ENCODE peak calls at places on chromosomes 6 and 20, in four cellular contexts. T is cardiac muscle cell, B is fibroblast of lung, D is SJSA1. V is an unnamed sample. For H3K36me3, the result is how much of the 10 kb centered on the place peaks cover.

GRCh38 chr6:45495404-45496084 is 117.8 kb upstream of the SUPT3H start:
- DNase-seq in T (no peak), B (no peak), D (no peak), V (no peak)

GRCh38 chr6:107540465-107540857 is 50.5 kb downstream of the SOBP start:
- DNase-seq in T (no peak), B (no peak), D (no peak), V (no peak)

GRCh38 chr6:157229733-157230132 is 93.6 kb downstream of the TMEM242 start:
- DNase-seq in T (no peak), B (no peak), D (no peak), V (no peak)

GRCh38 chr6:53464942-53465460 is 79.9 kb downstream of the GCLC start:
- DNase-seq in T (peak), B (peak), D (no peak), V (no peak)

GRCh38 chr6:142444800-142445405 is 143.1 kb downstream of the ADGRG6 start:
- DNase-seq in T (no peak), B (peak), D (no peak), V (no peak)

GRCh38 chr6:42820509-42821340 is 38.9 kb downstream of the BICRAL start:
- DNase-seq in T (no peak), B (peak), D (no peak), V (no peak)

GRCh38 chr20:1663917-1664316 is 6.3 kb upstream of the SIRPG start:
- DNase-seq in T (no peak), B (no peak), D (no peak), V (no peak)

GRCh38 chr6:41546475-41546865 is 289 bp downstream of the FOXP4 start:
- DNase-seq in T (no peak), B (peak), D (no peak), V (no peak)

GRCh38 chr20:57654998-57655811 is 35.0 kb upstream of the ZBP1 start:
- DNase-seq in T (no peak), B (no peak), D (peak), V (no peak)

GRCh38 chr6:3432416-3432815 is 24.4 kb downstream of the SLC22A23 start:
- DNase-seq in T (no peak), B (no peak), D (no peak), V (no peak)

GRCh38 chr6:45092135-45092534 is 236.0 kb upstream of the RUNX2 start:
- DNase-seq in T (no peak), B (no peak), D (no peak), V (no peak)

DNA sequence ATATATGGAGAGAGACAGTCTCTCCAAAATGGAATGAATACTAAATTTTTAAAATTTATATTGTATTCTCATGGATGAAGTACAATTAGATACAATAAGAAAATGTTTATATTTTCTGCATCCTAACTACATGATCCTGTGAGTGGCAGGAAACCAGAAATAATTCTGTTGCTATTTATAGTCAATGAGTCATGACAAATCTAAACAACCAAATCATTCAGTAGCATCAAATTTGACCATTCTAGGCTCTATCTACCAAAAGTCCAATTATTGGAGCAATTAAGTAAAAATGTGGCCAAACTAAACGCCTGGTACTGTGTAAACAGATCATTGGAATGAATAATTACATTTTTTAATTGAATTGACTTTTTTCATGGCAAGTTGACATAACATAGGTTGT is 959.8 kb downstream of the EPHA7 start:
- DNase-seq in T (no peak), B (peak), D (no peak), V (no peak)
- H3K4me3 ChIP-seq in T (no peak), B (no peak), D (no peak), V (no peak)

GRCh38 chr6:34463299-34463698 is 2.6 kb upstream of the PACSIN1 start:
- DNase-seq in T (no peak), B (no peak), D (no peak), V (no peak)
- H3K36me3 ChIP-seq in T (under half), B (under half), D (under half), V (under half)

GRCh38 chr6:113377362-113377942 is 479.7 kb upstream of the MARCKS start:
- DNase-seq in T (no peak), B (no peak), D (no peak), V (no peak)

GRCh38 chr6:113380591-113380990 is 476.6 kb upstream of the MARCKS start:
- DNase-seq in T (no peak), B (no peak), D (no peak), V (no peak)

GRCh38 chr6:113376847-113377165 is 480.3 kb upstream of the MARCKS start:
- DNase-seq in T (no peak), B (no peak), D (no peak), V (no peak)

GRCh38 chr6:113381232-113381631 is 475.9 kb upstream of the MARCKS start:
- DNase-seq in T (no peak), B (peak), D (no peak), V (no peak)

DNA sequence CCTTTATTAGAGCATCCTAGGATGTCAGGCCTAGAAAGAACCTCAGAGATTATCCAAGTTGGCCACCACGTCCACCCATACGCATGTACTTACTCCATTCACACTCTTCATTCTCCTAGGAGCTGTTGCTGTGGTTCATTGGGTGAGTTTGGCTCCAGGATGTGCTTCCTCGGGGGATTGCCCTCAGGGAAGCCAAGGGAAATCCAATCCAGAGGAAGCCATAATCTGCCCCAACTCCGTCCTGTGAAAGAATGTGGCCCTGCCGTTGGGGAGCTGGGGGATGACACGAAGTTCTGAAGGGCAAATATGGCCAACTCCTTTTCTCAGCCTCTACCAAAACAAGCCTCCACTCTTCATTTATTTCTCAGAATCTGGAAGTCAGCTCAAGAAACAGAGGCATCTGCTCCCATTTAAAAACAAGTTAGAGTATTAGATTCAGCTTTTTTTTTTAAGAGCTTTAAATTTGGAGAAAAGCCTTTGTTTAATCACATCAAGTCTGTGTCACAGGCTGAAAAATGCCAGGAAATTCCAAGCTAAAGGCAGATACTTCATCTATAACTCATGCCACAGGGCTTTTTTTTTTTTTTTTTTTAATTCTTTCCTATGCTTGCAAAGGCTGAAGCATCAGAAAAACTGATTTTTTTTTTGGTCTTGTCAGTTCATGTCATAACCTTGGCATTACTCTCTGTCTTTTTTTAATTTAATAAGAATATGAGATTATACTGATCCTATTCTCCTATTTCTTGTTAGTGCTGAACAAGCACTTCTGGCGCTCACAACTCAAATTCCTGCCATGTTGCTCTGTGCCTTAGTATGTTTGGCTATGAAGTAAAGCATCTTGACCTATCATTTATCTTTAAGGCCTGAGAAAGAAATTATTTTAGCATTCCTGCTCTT is 480.9 kb upstream of the MARCKS start:
- DNase-seq in T (peak), B (peak), D (peak), V (peak)
- H3K4me3 ChIP-seq in T (no peak), B (no peak), D (no peak), V (no peak)

DNA sequence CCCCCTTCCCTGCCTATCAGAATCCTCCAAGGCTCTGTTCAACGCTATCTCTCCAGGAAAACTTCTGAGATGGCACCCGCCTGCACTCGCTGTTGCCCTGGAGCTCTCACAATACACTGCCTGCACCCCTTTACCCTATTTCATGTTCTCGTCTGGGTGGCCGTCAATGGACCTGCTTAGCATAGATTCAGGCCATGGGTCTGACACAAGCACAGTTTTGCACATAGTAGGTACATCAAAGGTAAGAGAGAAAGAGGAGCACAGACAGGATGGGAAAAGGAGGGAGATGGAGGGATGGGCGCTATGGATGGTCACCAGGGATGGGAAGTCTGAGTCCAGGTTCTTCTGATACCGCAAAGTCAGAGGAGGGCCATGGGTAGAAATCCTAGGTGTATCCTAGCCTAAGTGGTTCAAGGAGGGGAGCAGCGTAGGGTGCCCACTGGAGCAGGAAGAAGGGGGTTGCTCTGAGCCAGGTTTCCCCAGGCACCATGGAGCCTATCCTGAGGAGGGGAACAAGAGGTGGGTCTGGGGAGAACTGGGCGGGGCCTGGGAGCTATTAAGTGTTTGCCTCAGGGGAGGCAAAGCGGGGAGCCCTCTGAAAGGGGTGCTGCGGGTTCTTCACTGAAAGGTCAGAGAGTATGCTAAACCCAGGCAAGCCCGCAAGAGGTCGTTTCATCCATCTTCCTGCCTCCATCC is 89.3 kb downstream of the MRPL14 start:
- DNase-seq in T (no peak), B (no peak), D (no peak), V (no peak)
- H3K36me3 ChIP-seq in T (under half), B (under half), D (under half), V (under half)

GRCh38 chr6:35018746-35019145 is 122.4 kb downstream of the TCP11 start:
- DNase-seq in T (no peak), B (no peak), D (no peak), V (no peak)
- H3K4me3 ChIP-seq in T (no peak), B (no peak), D (no peak), V (no peak)

GRCh38 chr20:4076671-4077070 is 61.3 kb upstream of the RNF24 start:
- DNase-seq in T (peak), B (peak), D (peak), V (peak)
- H3K36me3 ChIP-seq in T (under half), B (under half), D (under half), V (under half)